ENCODE peak calls at places on chromosomes 11 and 22, in five cellular contexts. One of them, this sample, is unnamed.

GRCh38 chr11:35337919-35338316 is 81.4 kb downstream of the SLC1A2 start:
- DNase-seq in brain microvascular endothelial cell: no peak
- DNase-seq in OCI-LY7: no peak
- DNase-seq in cardiac muscle cell: no peak
- DNase-seq in progenitor cell of endocrine pancreas: no peak
- DNase-seq in this sample: no peak

GRCh38 chr11:95067828-95068244 is 1.1 kb downstream of the SRSF8 start:
- DNase-seq in OCI-LY7: no peak
- DNase-seq in cardiac muscle cell: no peak
- DNase-seq in progenitor cell of endocrine pancreas: no peak
- DNase-seq in brain microvascular endothelial cell: no peak
- DNase-seq in this sample: no peak

GRCh38 chr11:109729761-109730160 is 307.8 kb downstream of the C11orf87 start:
- DNase-seq in progenitor cell of endocrine pancreas: no peak
- DNase-seq in cardiac muscle cell: no peak
- DNase-seq in OCI-LY7: no peak
- DNase-seq in brain microvascular endothelial cell: no peak
- DNase-seq in this sample: no peak

GRCh38 chr22:38422615-38423511 is 32.1 kb downstream of the KCNJ4 start:
- DNase-seq in OCI-LY7: no peak
- DNase-seq in progenitor cell of endocrine pancreas: no peak
- DNase-seq in brain microvascular endothelial cell: no peak
- DNase-seq in cardiac muscle cell: no peak
- DNase-seq in this sample: no peak

GRCh38 chr11:134207538-134208239 is 16.1 kb downstream of the NCAPD3 start:
- DNase-seq in OCI-LY7: peak
- DNase-seq in progenitor cell of endocrine pancreas: peak
- DNase-seq in brain microvascular endothelial cell: no peak
- DNase-seq in cardiac muscle cell: peak
- DNase-seq in this sample: no peak

GRCh38 chr11:43919852-43920597 is 22.4 kb upstream of the C11orf96 start:
- DNase-seq in brain microvascular endothelial cell: no peak
- DNase-seq in progenitor cell of endocrine pancreas: no peak
- DNase-seq in OCI-LY7: no peak
- DNase-seq in cardiac muscle cell: peak
- DNase-seq in this sample: no peak

GRCh38 chr11:112132737-112133136 is 31.2 kb downstream of the IL18 start:
- DNase-seq in brain microvascular endothelial cell: no peak
- DNase-seq in OCI-LY7: no peak
- DNase-seq in cardiac muscle cell: no peak
- DNase-seq in progenitor cell of endocrine pancreas: no peak
- DNase-seq in this sample: no peak

GRCh38 chr11:81129618-81130017 is 1604.0 kb downstream of the FAM181B start:
- DNase-seq in cardiac muscle cell: no peak
- DNase-seq in progenitor cell of endocrine pancreas: no peak
- DNase-seq in OCI-LY7: no peak
- DNase-seq in brain microvascular endothelial cell: no peak
- DNase-seq in this sample: no peak

GRCh38 chr11:128924618-128925017 is 18.1 kb downstream of the TP53AIP1 start:
- DNase-seq in OCI-LY7: no peak
- DNase-seq in cardiac muscle cell: no peak
- DNase-seq in brain microvascular endothelial cell: no peak
- DNase-seq in progenitor cell of endocrine pancreas: no peak
- DNase-seq in this sample: no peak

GRCh38 chr11:124745835-124746620 is 6.0 kb downstream of the VSIG2 start:
- DNase-seq in progenitor cell of endocrine pancreas: no peak
- DNase-seq in brain microvascular endothelial cell: no peak
- DNase-seq in cardiac muscle cell: no peak
- DNase-seq in OCI-LY7: peak
- DNase-seq in this sample: no peak

GRCh38 chr22:30324008-30324730 is 2.6 kb downstream of the TBC1D10A start:
- DNase-seq in OCI-LY7: no peak
- DNase-seq in brain microvascular endothelial cell: no peak
- DNase-seq in cardiac muscle cell: peak
- DNase-seq in progenitor cell of endocrine pancreas: no peak
- DNase-seq in this sample: no peak

GRCh38 chr11:44709966-44710365 is 16.8 kb upstream of the TSPAN18 start:
- DNase-seq in cardiac muscle cell: peak
- DNase-seq in progenitor cell of endocrine pancreas: no peak
- DNase-seq in brain microvascular endothelial cell: no peak
- DNase-seq in OCI-LY7: no peak
- DNase-seq in this sample: no peak

GRCh38 chr11:77092382-77092781 is 10.3 kb upstream of the OMP start:
- DNase-seq in cardiac muscle cell: no peak
- DNase-seq in OCI-LY7: no peak
- DNase-seq in brain microvascular endothelial cell: no peak
- DNase-seq in progenitor cell of endocrine pancreas: no peak
- DNase-seq in this sample: no peak

GRCh38 chr22:46453006-46453828 is 84.2 kb downstream of the CELSR1 start:
- DNase-seq in cardiac muscle cell: peak
- DNase-seq in brain microvascular endothelial cell: no peak
- DNase-seq in OCI-LY7: no peak
- DNase-seq in progenitor cell of endocrine pancreas: no peak
- DNase-seq in this sample: no peak

GRCh38 chr22:49998718-49999062 is 13.9 kb downstream of the IL17REL start:
- DNase-seq in progenitor cell of endocrine pancreas: no peak
- DNase-seq in cardiac muscle cell: no peak
- DNase-seq in OCI-LY7: no peak
- DNase-seq in brain microvascular endothelial cell: no peak
- DNase-seq in this sample: no peak

GRCh38 chr11:103326070-103326794 is 217.0 kb downstream of the DYNC2H1 start:
- DNase-seq in cardiac muscle cell: peak
- DNase-seq in brain microvascular endothelial cell: peak
- DNase-seq in OCI-LY7: peak
- DNase-seq in progenitor cell of endocrine pancreas: no peak
- DNase-seq in this sample: no peak

GRCh38 chr11:118644496-118644895 is 35.0 kb downstream of the TREH start:
- DNase-seq in brain microvascular endothelial cell: no peak
- DNase-seq in cardiac muscle cell: no peak
- DNase-seq in progenitor cell of endocrine pancreas: no peak
- DNase-seq in OCI-LY7: no peak
- DNase-seq in this sample: no peak

DNA sequence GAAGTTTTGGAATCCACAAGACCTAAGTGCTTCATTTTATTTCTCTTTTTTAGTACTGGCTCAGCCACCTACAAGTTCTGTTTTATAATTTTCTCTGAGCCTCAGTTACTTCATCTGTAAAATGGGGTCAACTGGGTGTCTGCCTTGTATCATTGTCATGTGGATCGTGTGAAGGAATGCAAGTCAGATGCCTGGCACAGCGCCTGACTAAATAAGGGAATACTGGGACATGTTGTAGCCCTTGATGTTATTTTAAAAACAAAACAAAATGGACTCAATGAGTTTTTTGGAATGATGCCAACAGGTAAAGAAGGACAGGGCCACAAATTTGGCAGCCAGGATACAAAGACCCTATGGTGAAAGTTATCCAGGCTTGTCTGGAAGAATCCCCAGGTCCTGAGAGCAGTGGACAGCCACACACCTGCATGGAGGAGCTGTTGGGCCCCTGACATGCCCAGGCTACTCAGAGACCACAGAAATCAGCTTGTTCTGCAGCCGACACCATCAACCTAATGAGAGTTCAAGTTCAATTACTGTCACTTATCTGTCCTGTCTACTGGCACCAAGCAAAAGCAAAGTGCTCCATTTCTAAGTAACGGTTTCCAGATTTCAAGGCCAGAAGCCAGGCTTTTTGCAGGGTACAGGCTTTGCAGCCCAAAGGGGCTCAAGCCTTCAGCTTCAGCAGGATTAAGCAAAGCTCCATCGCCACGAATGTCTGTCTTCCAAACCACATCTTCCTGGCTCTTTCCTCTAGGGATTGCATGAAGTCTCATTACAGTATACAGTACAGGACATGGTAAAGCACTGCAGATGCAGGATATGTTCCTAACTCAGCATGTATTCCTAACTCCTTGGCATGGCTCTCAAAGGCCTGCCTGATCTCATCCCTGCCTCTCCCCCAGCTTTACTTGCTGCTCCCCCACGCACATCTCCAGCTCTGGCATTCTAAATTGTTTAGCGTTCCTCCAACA is 18.4 kb downstream of the DKK3 start:
- DNase-seq in progenitor cell of endocrine pancreas: no peak
- DNase-seq in brain microvascular endothelial cell: no peak
- DNase-seq in OCI-LY7: no peak
- DNase-seq in cardiac muscle cell: peak
- DNase-seq in this sample: peak
- TF ChIP-seq CTCF in progenitor cell of endocrine pancreas: no peak
- TF ChIP-seq CTCF in brain microvascular endothelial cell: no peak
- TF ChIP-seq CTCF in OCI-LY7: no peak
- TF ChIP-seq CTCF in cardiac muscle cell: no peak
- TF ChIP-seq CTCF in this sample: no peak

DNA sequence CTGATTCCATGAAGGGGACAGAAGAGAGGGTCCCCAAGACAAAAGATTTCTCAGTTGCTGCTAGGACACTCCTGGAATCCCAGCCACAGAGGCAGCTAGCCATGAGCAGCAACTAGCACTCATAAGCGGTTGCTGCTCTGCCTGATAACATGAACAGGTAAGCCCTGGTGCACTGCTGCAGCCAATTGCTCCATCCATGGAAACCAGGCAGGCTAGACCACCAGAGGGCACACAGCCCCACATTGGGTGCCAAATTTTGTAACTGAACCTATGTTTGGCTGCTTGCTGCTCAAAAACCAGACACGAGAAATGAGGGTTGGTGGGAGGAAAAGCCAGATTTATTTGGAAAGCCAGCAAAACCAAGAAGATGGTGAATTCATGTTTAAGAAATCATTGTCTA is 21.9 kb upstream of the QSER1 start:
- DNase-seq in progenitor cell of endocrine pancreas: no peak
- DNase-seq in brain microvascular endothelial cell: no peak
- DNase-seq in OCI-LY7: peak
- DNase-seq in cardiac muscle cell: peak
- DNase-seq in this sample: no peak
- TF ChIP-seq CTCF in progenitor cell of endocrine pancreas: peak
- TF ChIP-seq CTCF in brain microvascular endothelial cell: peak
- TF ChIP-seq CTCF in OCI-LY7: peak
- TF ChIP-seq CTCF in cardiac muscle cell: peak
- TF ChIP-seq CTCF in this sample: peak

DNA sequence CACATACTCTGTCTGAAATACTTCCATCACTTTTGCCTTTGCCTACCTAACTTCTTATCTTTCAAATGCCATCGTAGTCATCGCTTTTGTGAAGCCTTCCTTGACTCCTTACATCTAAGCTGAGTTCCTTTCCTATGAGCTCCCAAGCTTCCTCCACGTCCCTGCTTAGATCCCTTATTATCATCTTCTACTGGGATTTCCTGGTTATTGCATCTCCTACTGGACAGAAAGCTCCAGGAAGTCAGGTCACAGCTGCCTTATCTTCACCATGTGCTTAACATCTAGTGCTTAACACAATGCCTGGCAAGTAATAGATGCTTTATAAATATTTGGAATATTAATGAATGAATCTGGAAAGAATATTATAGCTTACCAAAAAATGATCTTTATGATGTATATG is 5.9 kb downstream of the YPEL4 start:
- DNase-seq in brain microvascular endothelial cell: no peak
- DNase-seq in cardiac muscle cell: peak
- DNase-seq in OCI-LY7: no peak
- DNase-seq in progenitor cell of endocrine pancreas: no peak
- DNase-seq in this sample: no peak
- TF ChIP-seq CTCF in brain microvascular endothelial cell: no peak
- TF ChIP-seq CTCF in cardiac muscle cell: peak
- TF ChIP-seq CTCF in OCI-LY7: no peak
- TF ChIP-seq CTCF in progenitor cell of endocrine pancreas: no peak
- TF ChIP-seq CTCF in this sample: peak

DNA sequence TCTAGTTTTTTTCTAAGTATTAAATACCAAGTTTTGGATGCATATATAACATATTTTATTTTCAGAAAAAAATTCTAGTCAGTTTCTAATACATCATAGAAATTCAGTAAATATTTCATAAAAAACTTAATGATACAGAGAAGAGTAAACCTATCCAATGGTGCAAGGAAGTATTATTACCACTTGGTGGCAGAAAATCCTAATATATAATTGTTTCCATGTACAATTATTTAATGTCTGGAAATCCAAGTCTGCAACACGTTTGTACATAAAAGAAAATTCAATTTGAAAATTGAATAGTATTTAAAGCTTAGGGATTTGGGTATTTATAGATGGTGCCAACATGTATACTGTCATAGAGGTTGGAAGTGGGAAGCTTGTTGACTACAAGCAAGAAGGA is 127.0 kb downstream of the TRPC6 start:
- DNase-seq in OCI-LY7: peak
- DNase-seq in progenitor cell of endocrine pancreas: no peak
- DNase-seq in cardiac muscle cell: peak
- DNase-seq in brain microvascular endothelial cell: no peak
- DNase-seq in this sample: no peak
- TF ChIP-seq CTCF in OCI-LY7: peak
- TF ChIP-seq CTCF in progenitor cell of endocrine pancreas: peak
- TF ChIP-seq CTCF in cardiac muscle cell: peak
- TF ChIP-seq CTCF in brain microvascular endothelial cell: peak
- TF ChIP-seq CTCF in this sample: peak

GRCh38 chr11:120226714-120227113 is 13.2 kb upstream of the POU2F3 start:
- DNase-seq in brain microvascular endothelial cell: no peak
- DNase-seq in cardiac muscle cell: no peak
- DNase-seq in progenitor cell of endocrine pancreas: no peak
- DNase-seq in OCI-LY7: no peak
- DNase-seq in this sample: no peak
- TF ChIP-seq CTCF in brain microvascular endothelial cell: no peak
- TF ChIP-seq CTCF in cardiac muscle cell: no peak
- TF ChIP-seq CTCF in progenitor cell of endocrine pancreas: no peak
- TF ChIP-seq CTCF in OCI-LY7: no peak
- TF ChIP-seq CTCF in this sample: no peak

GRCh38 chr11:1567721-1568100 is 4.4 kb downstream of the DUSP8 start:
- DNase-seq in progenitor cell of endocrine pancreas: no peak
- DNase-seq in cardiac muscle cell: no peak
- DNase-seq in OCI-LY7: no peak
- DNase-seq in brain microvascular endothelial cell: no peak
- DNase-seq in this sample: no peak

GRCh38 chr11:1565173-1565903 is 6.7 kb downstream of the DUSP8 start:
- DNase-seq in OCI-LY7: no peak
- DNase-seq in brain microvascular endothelial cell: no peak
- DNase-seq in progenitor cell of endocrine pancreas: no peak
- DNase-seq in cardiac muscle cell: no peak
- DNase-seq in this sample: peak

GRCh38 chr11:1567052-1567720 is 4.9 kb downstream of the DUSP8 start:
- DNase-seq in brain microvascular endothelial cell: no peak
- DNase-seq in cardiac muscle cell: no peak
- DNase-seq in progenitor cell of endocrine pancreas: no peak
- DNase-seq in OCI-LY7: no peak
- DNase-seq in this sample: peak

GRCh38 chr11:1565904-1566247 is 6.2 kb downstream of the DUSP8 start:
- DNase-seq in OCI-LY7: no peak
- DNase-seq in progenitor cell of endocrine pancreas: no peak
- DNase-seq in cardiac muscle cell: no peak
- DNase-seq in brain microvascular endothelial cell: no peak
- DNase-seq in this sample: peak

DNA sequence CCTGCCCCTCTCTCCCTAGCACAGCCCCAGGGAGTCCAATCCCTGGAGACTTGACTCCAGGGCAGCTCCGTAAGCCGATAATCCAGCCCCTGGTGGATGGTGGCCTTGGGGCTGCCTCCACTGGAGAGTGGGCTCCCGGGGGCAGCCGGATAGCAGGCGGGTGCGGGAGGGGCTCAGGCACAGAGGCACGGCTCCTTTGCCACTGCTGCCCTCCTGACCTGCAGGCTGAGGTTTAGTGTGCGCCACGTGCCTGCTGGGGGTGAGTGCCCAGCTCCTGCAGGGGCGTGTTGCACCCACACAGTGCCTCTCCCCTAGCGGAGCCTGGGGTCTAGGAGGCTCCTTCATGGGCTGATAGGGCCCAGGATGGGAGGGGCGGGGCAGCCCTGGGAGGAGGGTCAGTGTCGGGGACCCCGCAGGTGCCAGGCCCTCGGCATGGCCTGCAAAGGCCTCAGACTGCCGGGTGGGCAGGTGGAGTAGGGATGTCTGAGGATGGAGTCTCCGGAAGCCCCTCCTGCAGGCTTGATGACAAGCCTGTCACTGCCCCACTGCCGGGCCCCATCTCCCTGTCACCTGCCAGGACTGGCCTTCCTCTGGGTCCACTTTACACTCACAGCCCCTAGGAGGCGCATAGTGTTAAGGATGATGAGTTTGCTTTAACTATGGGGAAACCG is 5.6 kb downstream of the DUSP8 start:
- DNase-seq in cardiac muscle cell: no peak
- DNase-seq in brain microvascular endothelial cell: no peak
- DNase-seq in OCI-LY7: no peak
- DNase-seq in progenitor cell of endocrine pancreas: no peak
- DNase-seq in this sample: peak
- TF ChIP-seq CTCF in cardiac muscle cell: no peak
- TF ChIP-seq CTCF in brain microvascular endothelial cell: peak
- TF ChIP-seq CTCF in OCI-LY7: no peak
- TF ChIP-seq CTCF in progenitor cell of endocrine pancreas: no peak
- TF ChIP-seq CTCF in this sample: peak